ENCODE peak calls at places on chromosomes 1 and 21, in six cellular contexts. One of them, this sample, is unnamed.

GRCh38 chr1:11794446-11795237 is 11.1 kb downstream of the MTHFR start:
- DNase-seq in NB4: no peak
- DNase-seq in fibroblast of pulmonary artery: no peak
- DNase-seq in heart left ventricle: peak
- DNase-seq in T-helper 9 cell: no peak
- DNase-seq in effector CD4-positive, alpha-beta T cell: no peak
- DNase-seq in this sample: no peak

GRCh38 chr1:181135462-181135781 is 46.9 kb downstream of the IER5 start:
- DNase-seq in NB4: peak
- DNase-seq in fibroblast of pulmonary artery: no peak
- DNase-seq in heart left ventricle: no peak
- DNase-seq in T-helper 9 cell: no peak
- DNase-seq in effector CD4-positive, alpha-beta T cell: no peak
- DNase-seq in this sample: no peak

GRCh38 chr1:97758589-97759057 is 162.2 kb downstream of the DPYD start:
- DNase-seq in NB4: no peak
- DNase-seq in fibroblast of pulmonary artery: peak
- DNase-seq in heart left ventricle: no peak
- DNase-seq in T-helper 9 cell: no peak
- DNase-seq in effector CD4-positive, alpha-beta T cell: no peak
- DNase-seq in this sample: peak

GRCh38 chr1:233668725-233669294 is 54.9 kb downstream of the KCNK1 start:
- DNase-seq in NB4: no peak
- DNase-seq in fibroblast of pulmonary artery: peak
- DNase-seq in heart left ventricle: peak
- DNase-seq in T-helper 9 cell: no peak
- DNase-seq in effector CD4-positive, alpha-beta T cell: no peak
- DNase-seq in this sample: peak

GRCh38 chr1:102640312-102640711 is 468.0 kb downstream of the COL11A1 start:
- DNase-seq in NB4: no peak
- DNase-seq in fibroblast of pulmonary artery: no peak
- DNase-seq in heart left ventricle: no peak
- DNase-seq in T-helper 9 cell: no peak
- DNase-seq in effector CD4-positive, alpha-beta T cell: no peak
- DNase-seq in this sample: no peak

GRCh38 chr1:93537924-93538323 is 90.0 kb downstream of the FNBP1L start:
- DNase-seq in NB4: no peak
- DNase-seq in fibroblast of pulmonary artery: no peak
- DNase-seq in heart left ventricle: no peak
- DNase-seq in T-helper 9 cell: no peak
- DNase-seq in effector CD4-positive, alpha-beta T cell: no peak
- DNase-seq in this sample: peak

GRCh38 chr1:50268049-50268448 is 155.2 kb downstream of the DMRTA2 start:
- DNase-seq in NB4: peak
- DNase-seq in fibroblast of pulmonary artery: no peak
- DNase-seq in heart left ventricle: no peak
- DNase-seq in T-helper 9 cell: no peak
- DNase-seq in effector CD4-positive, alpha-beta T cell: no peak
- DNase-seq in this sample: no peak

GRCh38 chr1:90144820-90145219 is 149.9 kb downstream of the ZNF326 start:
- DNase-seq in NB4: no peak
- DNase-seq in fibroblast of pulmonary artery: no peak
- DNase-seq in heart left ventricle: no peak
- DNase-seq in T-helper 9 cell: no peak
- DNase-seq in effector CD4-positive, alpha-beta T cell: no peak
- DNase-seq in this sample: no peak

GRCh38 chr1:33519240-33519884 is 46.9 kb downstream of the ZSCAN20 start:
- DNase-seq in NB4: peak
- DNase-seq in fibroblast of pulmonary artery: no peak
- DNase-seq in heart left ventricle: no peak
- DNase-seq in T-helper 9 cell: no peak
- DNase-seq in effector CD4-positive, alpha-beta T cell: no peak
- DNase-seq in this sample: no peak

GRCh38 chr1:228037401-228038386 is 30.9 kb downstream of the WNT3A start:
- DNase-seq in NB4: no peak
- DNase-seq in fibroblast of pulmonary artery: peak
- DNase-seq in heart left ventricle: no peak
- DNase-seq in T-helper 9 cell: no peak
- DNase-seq in effector CD4-positive, alpha-beta T cell: no peak
- DNase-seq in this sample: no peak

GRCh38 chr1:243254233-243254926 is 701 bp downstream of the CEP170 start:
- DNase-seq in NB4: peak
- DNase-seq in fibroblast of pulmonary artery: peak
- DNase-seq in heart left ventricle: peak
- DNase-seq in T-helper 9 cell: peak
- DNase-seq in effector CD4-positive, alpha-beta T cell: peak
- DNase-seq in this sample: peak

GRCh38 chr1:168653567-168653966 is 75.4 kb downstream of the DPT start:
- DNase-seq in NB4: no peak
- DNase-seq in fibroblast of pulmonary artery: no peak
- DNase-seq in heart left ventricle: no peak
- DNase-seq in T-helper 9 cell: no peak
- DNase-seq in effector CD4-positive, alpha-beta T cell: no peak
- DNase-seq in this sample: peak

GRCh38 chr1:233113009-233113712 is 162.8 kb downstream of the NTPCR start:
- DNase-seq in NB4: peak
- DNase-seq in fibroblast of pulmonary artery: peak
- DNase-seq in heart left ventricle: peak
- DNase-seq in T-helper 9 cell: no peak
- DNase-seq in effector CD4-positive, alpha-beta T cell: no peak
- DNase-seq in this sample: peak

GRCh38 chr1:204113900-204114299 is 37.9 kb downstream of the ETNK2 start:
- DNase-seq in NB4: no peak
- DNase-seq in fibroblast of pulmonary artery: peak
- DNase-seq in heart left ventricle: no peak
- DNase-seq in T-helper 9 cell: no peak
- DNase-seq in effector CD4-positive, alpha-beta T cell: no peak
- DNase-seq in this sample: peak

GRCh38 chr21:45496151-45496967 is 45.9 kb downstream of the SLC19A1 start:
- DNase-seq in NB4: no peak
- DNase-seq in fibroblast of pulmonary artery: no peak
- DNase-seq in heart left ventricle: peak
- DNase-seq in T-helper 9 cell: no peak
- DNase-seq in effector CD4-positive, alpha-beta T cell: no peak
- DNase-seq in this sample: no peak

GRCh38 chr1:234495231-234495990 is 16.4 kb upstream of the TARBP1 start:
- DNase-seq in NB4: peak
- DNase-seq in fibroblast of pulmonary artery: peak
- DNase-seq in heart left ventricle: no peak
- DNase-seq in T-helper 9 cell: no peak
- DNase-seq in effector CD4-positive, alpha-beta T cell: no peak
- DNase-seq in this sample: peak

This sample was measured in astrocyte.